ENCODE peak calls at places on chromosome 19, in ten cellular contexts. H, G, E, V, Z, S, I, A, R and K are unnamed samples.
A peak's percentile ranks its signal among the peaks of the same experiment; 100 is the strongest.

GRCh38 chr19:19900124-19900523 is 622 bp upstream of the ZNF93 start:
- DNase-seq in H (no peak), R (no peak), I (no peak), Z (no peak), V (no peak), A (peak; percentile 78), S (no peak), E (no peak), G (no peak), K (no peak)

GRCh38 chr19:47095707-47096704 is 17.6 kb downstream of the ZC3H4 start:
- DNase-seq in G (no peak), V (no peak), A (peak; percentile 11), H (no peak), E (peak; percentile 98), Z (peak; percentile 65), R (peak; percentile 98), I (no peak), S (peak; percentile 97), K (no peak)

GRCh38 chr19:36032251-36033104 is at the start of gene CLIP3:
- DNase-seq in H (no peak), A (peak; percentile 61), I (peak; percentile 27), S (no peak), V (peak; percentile 40), R (no peak), E (no peak), G (peak; percentile 57), Z (peak; percentile 91), K (peak; percentile 81)

GRCh38 chr19:29843180-29844051 is 31.6 kb downstream of the CCNE1 start:
- DNase-seq in E (no peak), I (no peak), V (no peak), R (peak; percentile 46), Z (peak; percentile 84), A (no peak), H (peak; percentile 43), S (no peak), G (peak; percentile 7), K (no peak)

GRCh38 chr19:2798733-2799132 is 13.4 kb downstream of the THOP1 start:
- DNase-seq in E (no peak), Z (peak; percentile 48), A (no peak), S (no peak), V (no peak), H (no peak), G (no peak), I (no peak), R (no peak), K (no peak)

GRCh38 chr19:32407004-32407992 is 1.7 kb downstream of the DPY19L3 start:
- DNase-seq in E (no peak), I (no peak), V (no peak), G (no peak), S (peak; percentile 68), Z (no peak), A (peak; percentile 80), R (no peak), H (no peak), K (no peak)

GRCh38 chr19:27735314-27735713 is 1477.6 kb downstream of the UQCRFS1 start:
- DNase-seq in H (no peak), R (no peak), E (no peak), Z (no peak), S (no peak), I (no peak), A (no peak), G (no peak), V (no peak), K (no peak)

GRCh38 chr19:17836530-17836929 is 11.3 kb downstream of the JAK3 start:
- DNase-seq in I (no peak), A (no peak), V (no peak), H (no peak), Z (no peak), S (no peak), R (no peak), G (no peak), E (no peak), K (no peak)

GRCh38 chr19:6204866-6205723 is 69.6 kb downstream of the ACSBG2 start:
- DNase-seq in E (peak; percentile 38), V (no peak), G (no peak), I (no peak), H (no peak), A (no peak), R (no peak), Z (no peak), S (no peak), K (no peak)

GRCh38 chr19:29687244-29687896 is 22.1 kb downstream of the PLEKHF1 start:
- DNase-seq in R (peak; percentile 27), V (no peak), Z (no peak), E (no peak), I (no peak), G (no peak), A (peak; percentile 97), S (no peak), H (no peak), K (no peak)

GRCh38 chr19:42246143-42246868 is 3.9 kb upstream of the GSK3A start:
- DNase-seq in H (peak; percentile 29), Z (no peak), A (peak; percentile 86), R (peak; percentile 31), G (peak; percentile 10), E (peak; percentile 75), S (peak; percentile 73), I (no peak), V (no peak), K (no peak)

GRCh38 chr19:46955114-46955812 is 64.4 kb upstream of the NPAS1 start:
- DNase-seq in H (peak; percentile 22), Z (no peak), R (no peak), G (peak; percentile 16), I (peak; percentile 50), V (no peak), E (no peak), A (peak; percentile 59), S (no peak), K (peak; percentile 44)

GRCh38 chr19:10321417-10321797 is 5.6 kb upstream of the FDX2 start:
- DNase-seq in Z (peak; percentile 59), G (no peak), E (no peak), A (no peak), R (no peak), I (no peak), S (no peak), H (no peak), V (no peak), K (no peak)

GRCh38 chr19:18257503-18258470 is 16.5 kb downstream of the IQCN start:
- DNase-seq in Z (peak; percentile 82), R (no peak), E (no peak), V (no peak), S (no peak), A (peak; percentile 25), I (no peak), G (no peak), H (peak; percentile 40), K (no peak)

GRCh38 chr19:7214329-7215089 is 79.7 kb downstream of the INSR start:
- DNase-seq in E (no peak), H (no peak), I (no peak), Z (no peak), A (no peak), S (no peak), V (no peak), R (no peak), G (no peak), K (no peak)

GRCh38 chr19:53994811-53995210 is 3.4 kb downstream of the CACNG6 start:
- DNase-seq in Z (no peak), R (no peak), I (no peak), H (no peak), S (no peak), A (peak; percentile 35), G (no peak), E (no peak), V (no peak), K (no peak)

DNA sequence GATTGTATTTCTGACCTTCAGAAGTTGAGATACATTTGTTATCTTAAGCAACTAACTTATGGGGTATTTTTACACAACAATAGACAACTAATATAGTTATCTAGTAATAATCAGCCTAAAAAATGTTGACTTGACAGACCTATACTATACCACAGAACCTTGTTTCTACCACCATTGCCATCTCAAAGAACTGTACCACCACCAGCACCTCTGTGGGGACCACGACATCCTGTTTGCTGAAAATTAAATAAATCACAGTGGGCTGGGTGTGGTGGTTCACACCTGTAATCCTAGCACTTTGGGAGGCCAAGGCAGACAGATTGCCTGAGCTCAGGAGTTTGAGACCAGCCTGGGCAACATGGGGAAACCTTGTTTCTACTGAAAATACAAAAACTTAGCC is 24.0 kb downstream of the TSKS start:
- DNase-seq in I (no peak), V (no peak), S (no peak), G (no peak), R (no peak), H (no peak), Z (no peak), E (no peak), A (no peak), K (no peak)
- TF ChIP-seq CTCF in I (no peak), V (no peak), S (no peak), G (no peak), R (no peak), H (no peak), Z (no peak), E (no peak), A (no peak), K (no peak)

GRCh38 chr19:412356-413355 is 3.7 kb upstream of the C2CD4C start:
- DNase-seq in A (no peak), I (no peak), Z (no peak), S (no peak), E (no peak), G (no peak), V (peak; percentile 25), R (no peak), H (no peak), K (no peak)
- TF ChIP-seq CTCF in A (no peak), I (no peak), Z (no peak), S (no peak), E (no peak), G (no peak), V (no peak), R (no peak), H (no peak), K (no peak)

GRCh38 chr19:48393559-48394330 is at the start of gene GRIN2D:
- DNase-seq in V (no peak), A (peak; percentile 29), E (no peak), G (peak; percentile 32), Z (peak; percentile 88), R (peak; percentile 37), H (peak; percentile 60), S (no peak), I (no peak), K (no peak)
- TF ChIP-seq CTCF in V (no peak), A (no peak), E (no peak), G (no peak), Z (no peak), R (no peak), H (no peak), S (no peak), I (no peak), K (no peak)

DNA sequence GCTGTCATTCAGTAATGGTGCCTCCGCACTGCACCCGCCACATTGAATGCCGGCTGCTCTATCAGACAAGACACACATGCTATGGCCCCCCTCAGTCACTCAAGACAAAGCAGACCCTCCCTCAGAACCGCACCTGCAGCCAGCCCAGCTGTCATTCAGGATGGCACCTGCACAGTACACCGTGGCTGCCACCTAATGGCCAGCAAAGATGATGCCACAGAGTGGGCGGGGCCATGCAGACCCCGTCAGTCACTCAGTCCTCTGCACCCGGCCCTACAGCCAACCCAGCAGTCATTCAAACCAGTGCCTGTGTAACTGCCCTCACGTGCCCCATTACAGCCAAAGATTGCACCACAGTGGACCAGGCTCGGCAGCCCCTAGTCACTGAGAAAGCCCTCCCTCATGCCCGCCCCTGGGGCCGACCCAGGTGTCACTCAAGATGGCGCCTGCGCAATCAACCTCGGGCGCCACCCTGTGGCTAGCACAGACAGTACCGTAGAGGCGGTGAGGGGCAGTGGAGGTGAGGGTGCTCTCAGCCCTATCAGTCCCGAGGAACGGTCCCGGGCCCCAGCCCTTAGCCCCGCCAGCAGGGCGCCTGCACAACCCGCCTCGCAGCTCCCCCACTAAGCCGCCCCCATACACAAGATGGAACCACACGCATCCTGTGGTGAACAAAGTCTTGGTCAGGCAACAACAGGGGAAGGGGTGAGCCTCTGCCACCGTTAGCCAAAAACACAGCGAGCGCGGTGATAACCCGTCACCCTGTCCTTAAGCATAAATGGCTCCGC is 2.4 kb downstream of the PEG3 start:
- DNase-seq in V (no peak), A (no peak), Z (peak; percentile 83), G (no peak), H (peak; percentile 10), S (no peak), E (peak; percentile 66), I (no peak), R (no peak), K (no peak)
- TF ChIP-seq CTCF in V (no peak), A (no peak), Z (peak; percentile 41), G (no peak), H (no peak), S (no peak), E (peak; percentile 54), I (no peak), R (no peak), K (no peak)